ENCODE peak calls at places on chromosomes 3 and 15, in four cellular contexts. V, F, C and I are unnamed samples.

GRCh38 chr15:90141646-90142045 is 39.4 kb upstream of the IDH2 start:
- DNase-seq in C (no peak), V (no peak), F (no peak), I (no peak)

GRCh38 chr15:79515628-79516027 is 83.5 kb downstream of the MINAR1 start:
- DNase-seq in F (no peak), C (no peak), V (no peak), I (no peak)

GRCh38 chr15:34993877-34994276 is 5.8 kb upstream of the ZNF770 start:
- DNase-seq in F (no peak), V (no peak), C (no peak), I (no peak)

GRCh38 chr3:127053450-127053849 is 70.5 kb downstream of the PLXNA1 start:
- DNase-seq in F (no peak), V (no peak), C (peak), I (no peak)

GRCh38 chr3:177603137-177603603 is 405.9 kb upstream of the TBL1XR1 start:
- DNase-seq in C (no peak), V (no peak), F (no peak), I (no peak)

GRCh38 chr15:27237319-27237939 is 266.4 kb downstream of the GABRG3 start:
- DNase-seq in V (no peak), F (no peak), C (no peak), I (no peak)

GRCh38 chr3:34001022-34001421 is 202.6 kb downstream of the PDCD6IP start:
- DNase-seq in V (no peak), C (no peak), F (no peak), I (no peak)

GRCh38 chr15:36784098-36784670 is 204.8 kb downstream of the CDIN1 start:
- DNase-seq in F (no peak), V (no peak), C (no peak), I (no peak)

GRCh38 chr3:43327184-43327950 is 41.0 kb downstream of the SNRK start:
- DNase-seq in V (no peak), F (peak), C (no peak), I (no peak)

GRCh38 chr15:49060710-49061483 is 14.7 kb upstream of the SECISBP2L start:
- DNase-seq in C (no peak), F (no peak), V (no peak), I (no peak)

GRCh38 chr3:172882563-172882962 is 132.0 kb downstream of the ECT2 start:
- DNase-seq in C (no peak), V (no peak), F (no peak), I (no peak)

GRCh38 chr3:8608791-8609171 is 35.8 kb downstream of the SSUH2 start:
- DNase-seq in V (no peak), C (no peak), F (no peak), I (no peak)

GRCh38 chr3:8608041-8608790 is 36.4 kb downstream of the SSUH2 start:
- DNase-seq in C (no peak), F (no peak), V (no peak), I (no peak)

GRCh38 chr3:8604988-8605387 is 39.6 kb downstream of the SSUH2 start:
- DNase-seq in F (no peak), C (no peak), V (no peak), I (no peak)

GRCh38 chr3:8606666-8607065 is 37.9 kb downstream of the SSUH2 start:
- DNase-seq in C (no peak), F (no peak), V (no peak), I (no peak)

DNA sequence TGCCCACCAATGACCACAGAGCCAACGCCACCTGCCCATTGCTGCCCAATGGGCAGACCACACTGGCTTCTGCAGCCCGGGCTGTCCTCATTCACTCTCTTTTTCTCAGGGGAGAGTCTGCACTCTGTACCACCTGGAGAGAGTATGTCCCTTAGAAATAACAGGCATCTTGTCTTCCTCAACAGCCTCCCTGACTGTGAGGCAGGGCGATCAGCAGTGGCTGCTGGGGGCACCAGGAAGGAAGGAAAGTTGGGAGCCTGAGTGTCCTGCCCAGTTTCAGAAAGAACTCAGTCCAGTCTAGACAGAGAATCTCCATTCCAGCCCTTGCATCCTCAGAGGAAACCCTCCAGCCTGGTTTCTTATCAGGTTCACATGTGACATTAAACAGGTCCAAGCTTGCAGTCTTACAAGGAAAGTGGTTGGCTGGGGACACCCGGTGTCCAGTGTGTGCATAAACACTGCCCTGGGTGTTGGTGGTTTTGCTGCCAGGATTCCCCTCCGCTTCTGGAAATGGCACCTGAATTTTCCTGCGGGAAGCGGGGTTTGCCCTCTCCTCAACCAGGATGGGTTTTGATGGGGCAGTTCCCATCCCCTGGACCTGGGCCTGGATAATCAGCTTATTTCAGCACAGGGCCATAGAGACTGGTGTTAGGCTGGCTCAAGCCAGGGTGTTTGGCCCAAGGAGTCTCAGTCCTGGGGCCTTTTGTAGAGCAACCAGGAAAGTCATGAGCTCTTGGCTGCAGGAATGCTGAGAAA is 37.1 kb downstream of the SSUH2 start:
- DNase-seq in F (peak), V (peak), C (no peak), I (no peak)
- TF ChIP-seq CTCF in F (peak), V (peak), C (peak), I (peak)

GRCh38 chr3:62876064-62876463 is 848 bp upstream of the CADPS start:
- DNase-seq in F (no peak), C (no peak), V (peak), I (no peak)
- H3K4me3 ChIP-seq in F (no peak), C (no peak), V (no peak), I (no peak)

DNA sequence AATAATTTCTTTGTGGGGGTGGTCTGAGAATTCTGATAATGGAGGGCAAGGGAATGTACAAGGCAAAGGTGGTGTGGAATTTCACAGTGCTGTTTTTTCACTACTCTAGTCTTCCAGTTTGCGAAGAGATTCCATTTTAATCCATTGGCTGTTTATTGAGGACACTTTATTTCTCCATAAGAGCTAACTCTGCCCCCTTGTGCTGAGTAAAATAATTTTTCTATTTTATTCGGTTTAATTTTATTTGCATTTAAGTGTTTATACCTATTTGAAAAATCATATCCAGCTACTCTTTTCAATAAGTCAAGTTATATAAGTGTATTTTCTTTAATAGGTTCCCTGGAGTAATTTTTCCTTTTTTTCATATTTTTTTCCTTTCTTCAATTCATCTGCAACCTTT is 840.1 kb downstream of the TUSC7 start:
- DNase-seq in C (no peak), V (no peak), F (no peak), I (no peak)
- TF ChIP-seq CTCF in C (no peak), V (no peak), F (no peak), I (peak)

GRCh38 chr15:101188517-101189340 is 63.1 kb downstream of the CHSY1 start:
- DNase-seq in V (peak), C (no peak), F (peak), I (no peak)
- H3K4me3 ChIP-seq in V (peak), C (peak), F (peak), I (peak)

GRCh38 chr3:147392083-147392916 is 14.0 kb downstream of the ZIC4 start:
- DNase-seq in F (peak), V (no peak), C (no peak), I (no peak)
- TF ChIP-seq CTCF in F (peak), V (no peak), C (no peak), I (no peak)

GRCh38 chr3:82080261-82080660 is 318.8 kb upstream of the GBE1 start:
- DNase-seq in C (no peak), F (no peak), V (no peak), I (no peak)
- H3K4me3 ChIP-seq in C (no peak), F (no peak), V (no peak), I (no peak)

DNA sequence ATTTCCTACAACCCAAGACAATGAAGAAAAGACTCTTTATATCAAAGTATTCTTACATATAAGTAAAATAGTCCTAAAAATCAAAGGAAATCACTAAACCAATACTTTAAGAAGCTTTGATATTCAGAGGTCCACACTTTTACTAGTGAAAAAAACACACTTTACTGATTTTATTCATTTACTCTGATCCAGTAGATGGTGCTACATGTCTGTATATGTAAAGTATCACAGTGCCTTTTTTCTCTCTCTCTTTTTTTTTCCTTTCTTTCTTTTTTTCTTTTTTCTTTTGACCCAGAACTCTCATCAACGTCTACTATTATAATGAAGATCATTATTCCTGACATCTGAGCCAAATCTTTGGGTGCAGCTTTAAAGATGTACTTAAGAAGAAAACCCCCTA is 10.8 kb upstream of the CCDC39 start:
- DNase-seq in F (no peak), V (no peak), C (no peak), I (no peak)
- TF ChIP-seq CTCF in F (no peak), V (no peak), C (no peak), I (no peak)

GRCh38 chr15:57382222-57382621 is 5.9 kb downstream of the CGNL1 start:
- DNase-seq in V (no peak), C (no peak), F (no peak), I (no peak)

GRCh38 chr15:57380854-57381253 is 4.5 kb downstream of the CGNL1 start:
- DNase-seq in V (no peak), F (no peak), C (no peak), I (no peak)

GRCh38 chr15:57377478-57377847 is 1.2 kb downstream of the CGNL1 start:
- DNase-seq in V (no peak), F (no peak), C (no peak), I (no peak)

GRCh38 chr15:57376695-57377477 is 581 bp downstream of the CGNL1 start:
- DNase-seq in C (peak), V (peak), F (no peak), I (no peak)

GRCh38 chr15:57379487-57379886 is 3.2 kb downstream of the CGNL1 start:
- DNase-seq in C (no peak), F (no peak), V (no peak), I (no peak)
- H3K4me3 ChIP-seq in C (no peak), F (no peak), V (no peak), I (peak)